ENCODE peak calls at places on chromosome 15, in six cellular contexts. Y is ascending aorta; R is cardiac muscle cell; L is sigmoid colon; S is CD8-positive, alpha-beta memory T cell; N is right lobe of liver. A is an unnamed sample.

GRCh38 chr15:40289140-40289775 is 6.4 kb upstream of the ANKRD63 start:
- DNase-seq in L (no peak), Y (no peak), R (no peak), S (no peak), N (peak; percentile 89), A (no peak)

GRCh38 chr15:65743637-65744252 is 48.3 kb downstream of the DENND4A start:
- DNase-seq in N (no peak), R (no peak), Y (no peak), L (no peak), S (no peak), A (no peak)

GRCh38 chr15:51223771-51224229 is 114.6 kb downstream of the CYP19A1 start:
- DNase-seq in S (no peak), L (no peak), N (no peak), R (peak; percentile 82), Y (peak; percentile 75), A (no peak)

GRCh38 chr15:68383161-68384074 is 48.5 kb downstream of the ITGA11 start:
- DNase-seq in L (peak; percentile 29), S (no peak), R (peak; percentile 67), N (no peak), Y (peak; percentile 62), A (no peak)

GRCh38 chr15:91065505-91065904 is 34.6 kb upstream of the SV2B start:
- DNase-seq in N (no peak), S (no peak), Y (no peak), L (no peak), R (no peak), A (no peak)

GRCh38 chr15:100082761-100083402 is 258.9 kb downstream of the ADAMTS17 start:
- DNase-seq in S (no peak), N (no peak), Y (no peak), L (peak; percentile 45), R (no peak), A (no peak)

GRCh38 chr15:59997070-59997701 is 6.9 kb upstream of the FOXB1 start:
- DNase-seq in R (no peak), S (peak; percentile 42), L (no peak), Y (no peak), N (no peak), A (peak; percentile 44)

GRCh38 chr15:69807752-69808151 is 290.0 kb downstream of the TLE3 start:
- DNase-seq in L (no peak), Y (no peak), R (peak; percentile 16), S (no peak), N (no peak), A (peak; percentile 64)

GRCh38 chr15:36390491-36390890 is 188.9 kb upstream of the CDIN1 start:
- DNase-seq in S (no peak), L (no peak), R (no peak), N (no peak), Y (no peak), A (no peak)

GRCh38 chr15:43525131-43525530 is 7.7 kb downstream of the MAP1A start:
- DNase-seq in L (no peak), R (no peak), N (no peak), Y (peak; percentile 9), S (no peak), A (no peak)

GRCh38 chr15:85993116-85993515 is 86.6 kb upstream of the AGBL1 start:
- DNase-seq in L (no peak), Y (no peak), R (no peak), N (no peak), S (no peak), A (no peak)

GRCh38 chr15:62133141-62133540 is 31.9 kb downstream of the C2CD4B start:
- DNase-seq in S (no peak), R (no peak), Y (no peak), N (no peak), L (no peak), A (no peak)

GRCh38 chr15:55564347-55565145 is 23.6 kb downstream of the PYGO1 start:
- DNase-seq in R (no peak), S (no peak), L (no peak), N (no peak), Y (no peak), A (no peak)

GRCh38 chr15:28191832-28192231 is 92.7 kb upstream of the OCA2 start:
- DNase-seq in Y (peak; percentile 78), S (no peak), L (peak; percentile 75), N (no peak), R (peak; percentile 85), A (peak; percentile 52)
- H3K36me3 ChIP-seq in Y (peaks cover 25% of the 10 kb centered on the region), S (no peaks in the 10 kb centered on the region), L (peaks cover 35% of the 10 kb centered on the region), N (peaks cover 13% of the 10 kb centered on the region), R (peaks cover 48% of the 10 kb centered on the region), A (peaks cover 73% of the 10 kb centered on the region)

GRCh38 chr15:72782993-72783562 is 480 bp downstream of the ADPGK start:
- DNase-seq in N (peak; percentile 77), R (peak; percentile 45), L (peak; percentile 76), Y (peak; percentile 80), S (peak; percentile 10), A (peak; percentile 71)
- H3K4me3 ChIP-seq in N (peak overlapping the region; percentile 100), R (peak overlapping the region; percentile 78), L (peak overlapping the region; percentile 87), Y (peak overlapping the region; percentile 76), S (peak overlapping the region; percentile 94), A (peak overlapping the region; percentile 96)

GRCh38 chr15:64690008-64690407 is 85.4 kb downstream of the RBPMS2 start:
- DNase-seq in Y (no peak), L (no peak), R (no peak), N (no peak), S (no peak), A (no peak)
- H3K36me3 ChIP-seq in Y (peaks cover 32% of the 10 kb centered on the region), L (peaks cover 11% of the 10 kb centered on the region), R (peaks cover 43% of the 10 kb centered on the region), N (peaks cover 30% of the 10 kb centered on the region), S (peaks cover 43% of the 10 kb centered on the region), A (peaks cover 63% of the 10 kb centered on the region)

DNA sequence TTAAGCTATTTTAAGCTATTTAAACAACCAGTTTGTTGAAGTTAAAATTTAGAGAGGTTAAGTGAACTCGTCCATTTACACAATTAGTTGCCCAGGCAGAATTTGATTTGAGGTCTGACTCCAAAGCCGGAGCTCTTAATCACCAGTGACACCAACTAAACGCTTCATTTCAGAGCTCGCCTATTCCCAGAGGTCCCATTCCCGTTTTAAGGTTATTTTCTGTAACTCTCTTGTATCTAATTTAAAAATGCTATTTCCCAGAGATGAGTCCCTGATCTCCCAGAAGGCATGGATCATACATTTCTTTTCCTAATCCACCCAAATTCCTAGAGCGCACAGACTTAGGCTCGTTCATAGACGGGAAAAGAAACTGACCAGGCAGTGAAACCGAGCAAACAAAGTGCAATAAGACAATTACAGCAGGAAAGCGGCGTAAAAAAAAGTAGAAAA is 900 bp upstream of the MCTP2 start:
- DNase-seq in S (no peak), N (no peak), R (peak; percentile 3), L (no peak), Y (no peak), A (no peak)
- H3K4me3 ChIP-seq in S (peak overlapping the region; percentile 94), N (peak overlapping the region; percentile 64), R (peak overlapping the region; percentile 59), L (peak overlapping the region; percentile 56), Y (peak overlapping the region; percentile 76), A (peak overlapping the region; percentile 71)

GRCh38 chr15:42282926-42283325 is 9.7 kb upstream of the TMEM87A start:
- DNase-seq in R (no peak), N (no peak), Y (no peak), S (no peak), L (no peak), A (no peak)
- H3K36me3 ChIP-seq in R (peaks cover 3% of the 10 kb centered on the region), N (no peaks in the 10 kb centered on the region), Y (peaks cover 44% of the 10 kb centered on the region), S (peaks cover 16% of the 10 kb centered on the region), L (peaks cover 18% of the 10 kb centered on the region), A (peaks cover 70% of the 10 kb centered on the region)

DNA sequence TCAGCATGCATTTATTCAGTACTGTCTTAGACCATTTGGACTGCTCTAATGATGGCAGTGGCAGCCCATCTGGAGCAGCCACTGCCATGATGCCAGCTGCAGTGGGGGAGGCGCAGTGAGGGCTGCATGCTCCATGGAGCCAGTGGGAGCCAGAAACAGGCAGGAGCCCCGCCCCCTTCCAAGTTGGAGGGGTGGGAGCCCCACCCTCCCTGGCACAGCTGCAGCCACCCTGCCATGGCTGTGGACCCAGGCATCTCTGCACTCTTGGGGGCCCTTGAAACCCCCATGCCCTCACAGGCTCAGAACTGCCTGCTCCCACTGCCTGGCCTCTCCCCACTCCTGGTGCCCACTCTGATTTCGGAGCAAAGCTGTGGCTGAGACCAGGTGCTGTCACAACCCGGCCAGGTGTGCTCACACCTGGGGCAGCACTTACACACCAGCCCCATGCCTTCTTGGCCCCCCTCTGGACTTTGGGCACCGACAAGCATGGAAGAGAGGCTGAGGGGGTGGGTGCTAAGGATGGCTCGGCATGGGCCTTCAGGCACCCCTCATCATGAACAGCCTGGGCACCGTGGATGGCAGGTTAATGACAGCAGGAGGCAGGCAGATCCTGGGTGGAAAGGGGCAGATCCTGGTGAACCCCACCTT is 18.1 kb downstream of the TBC1D21 start:
- DNase-seq in N (no peak), L (peak; percentile 32), Y (no peak), R (no peak), S (no peak), A (no peak)
- H3K4me3 ChIP-seq in N (no peak overlapping the region), L (no peak overlapping the region), Y (no peak overlapping the region), R (no peak overlapping the region), S (no peak overlapping the region), A (no peak overlapping the region)

DNA sequence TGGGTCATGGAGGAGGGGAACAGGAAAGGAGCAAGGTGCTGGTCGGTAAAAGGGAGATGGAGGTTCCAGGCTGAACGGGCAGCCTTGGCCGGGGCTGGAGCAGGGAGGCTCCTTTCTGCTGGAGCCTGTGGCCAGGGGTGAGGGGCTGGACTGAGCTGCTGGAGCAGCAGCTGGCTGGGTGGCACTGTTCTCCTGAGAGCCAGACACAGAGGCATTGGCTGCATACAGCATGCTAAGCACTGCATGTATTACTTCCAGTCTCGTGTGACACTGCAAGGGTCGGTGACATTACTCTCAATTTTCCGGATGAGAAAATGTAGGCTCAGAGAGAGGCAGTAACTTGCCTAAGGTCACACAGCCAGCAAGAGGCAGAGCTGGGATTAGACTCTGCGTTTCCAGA is 42.3 kb downstream of the RGMA start:
- DNase-seq in S (no peak), R (no peak), Y (no peak), L (no peak), N (no peak), A (no peak)
- H3K36me3 ChIP-seq in S (no peaks in the 10 kb centered on the region), R (no peaks in the 10 kb centered on the region), Y (peaks cover 44% of the 10 kb centered on the region), L (peaks cover 21% of the 10 kb centered on the region), N (no peaks in the 10 kb centered on the region), A (peaks cover 8% of the 10 kb centered on the region)